ENCODE peak calls at places on chromosome 14, in ten cellular contexts. N is IMR-90, Z is esophagus squamous epithelium, A is cardiac muscle cell, W is left ventricle myocardium inferior, O is tibial nerve, X is breast epithelium, T is ovary, C is PC-3, Y is adrenal gland. L is an unnamed sample.
A peak's percentile ranks its signal among the peaks of the same experiment; 100 is the strongest.

GRCh38 chr14:86521032-86521730 is 991.2 kb downstream of the FLRT2 start:
- DNase-seq in N (no peak), Z (no peak), A (no peak), W (no peak), O (no peak), X (no peak), T (no peak), C (no peak), Y (no peak), L (no peak)

GRCh38 chr14:50865677-50866076 is 6.2 kb upstream of the ABHD12B start:
- DNase-seq in N (peak; percentile 84), Z (no peak), A (peak; percentile 70), W (no peak), O (no peak), X (no peak), T (no peak), C (no peak), Y (no peak), L (no peak)

GRCh38 chr14:56338674-56339073 is 220.5 kb downstream of the PELI2 start:
- DNase-seq in N (peak; percentile 44), Z (no peak), A (no peak), W (no peak), O (no peak), X (no peak), T (no peak), C (no peak), Y (no peak), L (no peak)

GRCh38 chr14:65210118-65210826 is 108.0 kb upstream of the MAX start:
- DNase-seq in N (peak; percentile 29), Z (no peak), A (peak; percentile 49), W (no peak), O (no peak), X (no peak), T (no peak), C (peak; percentile 41), Y (no peak), L (no peak)

GRCh38 chr14:47674546-47675238 is 713 bp downstream of the MDGA2 start:
- DNase-seq in N (no peak), Z (no peak), A (no peak), W (no peak), O (no peak), X (no peak), T (no peak), C (no peak), Y (no peak), L (no peak)

GRCh38 chr14:39755269-39755878 is 323.1 kb upstream of the FBXO33 start:
- DNase-seq in N (no peak), Z (no peak), A (no peak), W (no peak), O (no peak), X (no peak), T (no peak), C (no peak), Y (no peak), L (no peak)

GRCh38 chr14:98906123-98906995 is 365.6 kb downstream of the BCL11B start:
- DNase-seq in N (no peak), Z (no peak), A (peak; percentile 10), W (no peak), O (peak; percentile 35), X (peak; percentile 77), T (peak; percentile 45), C (peak; percentile 66), Y (peak; percentile 35), L (no peak)

GRCh38 chr14:77985235-77985634 is 184.9 kb upstream of the NRXN3 start:
- DNase-seq in N (no peak), Z (no peak), A (peak; percentile 46), W (no peak), O (no peak), X (no peak), T (no peak), C (no peak), Y (no peak), L (no peak)

GRCh38 chr14:90005441-90005840 is 49.7 kb downstream of the TDP1 start:
- DNase-seq in N (no peak), Z (no peak), A (no peak), W (no peak), O (no peak), X (no peak), T (no peak), C (no peak), Y (no peak), L (no peak)

GRCh38 chr14:69741055-69741454 is 25.9 kb upstream of the SRSF5 start:
- DNase-seq in N (no peak), Z (no peak), A (no peak), W (no peak), O (no peak), X (no peak), T (no peak), C (peak; percentile 92), Y (no peak), L (no peak)

GRCh38 chr14:37262649-37263048 is 64.9 kb downstream of the MIPOL1 start:
- DNase-seq in N (no peak), Z (no peak), A (no peak), W (no peak), O (no peak), X (no peak), T (no peak), C (no peak), Y (no peak), L (no peak)

GRCh38 chr14:34218866-34219265 is 243.2 kb downstream of the SPTSSA start:
- DNase-seq in N (no peak), Z (no peak), A (no peak), W (no peak), O (no peak), X (no peak), T (no peak), C (no peak), Y (no peak), L (no peak)

GRCh38 chr14:59481407-59482119 is 2.6 kb downstream of the L3HYPDH start:
- DNase-seq in N (peak; percentile 60), Z (no peak), A (peak; percentile 76), W (no peak), O (no peak), X (no peak), T (no peak), C (peak; percentile 99), Y (no peak), L (no peak)

GRCh38 chr14:95137804-95138167 is 19.5 kb downstream of the DICER1 start:
- DNase-seq in N (no peak), Z (no peak), A (peak; percentile 19), W (no peak), O (no peak), X (no peak), T (no peak), C (peak; percentile 6), Y (no peak), L (no peak)

DNA sequence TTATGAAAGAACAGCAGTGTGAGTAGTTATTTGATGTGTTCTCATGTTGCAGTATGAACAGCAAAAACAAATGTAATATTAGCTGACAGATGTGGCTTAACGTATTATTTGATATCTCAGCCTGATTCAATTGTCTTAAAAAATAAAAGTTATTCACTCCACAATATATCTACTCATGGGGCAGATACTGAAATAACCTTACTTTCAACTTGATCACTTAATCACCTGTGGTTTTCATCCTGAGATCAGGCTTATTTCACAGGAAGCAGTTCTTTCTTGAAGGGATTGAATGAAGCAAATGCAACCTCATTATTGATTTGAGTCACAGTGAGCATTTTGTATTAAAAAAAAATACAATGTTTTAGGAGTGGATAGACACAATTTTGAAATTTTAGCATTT is 90.3 kb downstream of the AKAP6 start:
- DNase-seq in N (no peak), Z (no peak), A (no peak), W (no peak), O (no peak), X (no peak), T (no peak), C (no peak), Y (no peak), L (no peak)
- H3K4me3 ChIP-seq in N (no peak overlapping the region), Z (no peak overlapping the region), A (no peak overlapping the region), W (peak overlapping the region; percentile 57), O (no peak overlapping the region), X (no peak overlapping the region), T (no peak overlapping the region), C (no peak overlapping the region), Y (no peak overlapping the region), L (no peak overlapping the region)

GRCh38 chr14:82655770-82656169 is 1122.1 kb upstream of the SEL1L start:
- DNase-seq in N (no peak), Z (no peak), A (no peak), W (no peak), O (no peak), X (no peak), T (no peak), C (no peak), Y (no peak), L (no peak)
- H3K36me3 ChIP-seq in N (no peaks in the 10 kb centered on the region), Z (no peaks in the 10 kb centered on the region), A (no peaks in the 10 kb centered on the region), W (no peaks in the 10 kb centered on the region), O (no peaks in the 10 kb centered on the region), X (no peaks in the 10 kb centered on the region), T (no peaks in the 10 kb centered on the region), C (no peaks in the 10 kb centered on the region), Y (no peaks in the 10 kb centered on the region), L (no peaks in the 10 kb centered on the region)

GRCh38 chr14:76931629-76932402 is 96.7 kb downstream of the IRF2BPL start:
- DNase-seq in N (no peak), Z (no peak), A (no peak), W (no peak), O (no peak), X (no peak), T (no peak), C (no peak), Y (no peak), L (no peak)

GRCh38 chr14:76929927-76930326 is 98.6 kb downstream of the IRF2BPL start:
- DNase-seq in N (no peak), Z (no peak), A (no peak), W (no peak), O (no peak), X (no peak), T (no peak), C (no peak), Y (peak; percentile 88), L (no peak)

GRCh38 chr14:76930549-76930948 is 98.0 kb downstream of the IRF2BPL start:
- DNase-seq in N (no peak), Z (no peak), A (no peak), W (no peak), O (no peak), X (no peak), T (no peak), C (no peak), Y (no peak), L (no peak)

GRCh38 chr14:76926521-76927251 is 100.5 kb downstream of the LRRC74A start:
- DNase-seq in N (peak; percentile 58), Z (no peak), A (peak; percentile 79), W (peak; percentile 75), O (peak; percentile 47), X (no peak), T (peak; percentile 79), C (no peak), Y (no peak), L (no peak)

DNA sequence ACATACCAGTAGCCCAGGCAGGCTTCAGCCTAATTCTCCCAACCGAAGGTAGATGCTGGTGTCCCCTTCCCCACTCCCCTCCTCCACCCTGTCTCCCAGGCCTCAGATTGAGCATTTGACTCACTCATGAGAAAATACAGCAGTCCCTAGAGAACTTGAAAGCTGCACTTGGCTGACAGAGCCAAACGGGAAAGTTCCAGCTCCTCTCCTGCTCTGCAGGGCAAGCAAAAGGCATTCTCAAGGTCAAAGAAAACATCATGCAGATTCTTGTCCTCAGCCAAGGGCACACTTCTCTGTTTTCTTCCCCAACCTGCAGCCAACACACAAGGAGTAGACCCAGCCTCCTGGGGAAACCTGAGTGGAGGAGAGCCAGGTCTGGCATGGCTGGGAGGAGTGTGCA is 100.2 kb downstream of the IRF2BPL start:
- DNase-seq in N (no peak), Z (no peak), A (no peak), W (no peak), O (no peak), X (no peak), T (peak; percentile 65), C (no peak), Y (peak; percentile 76), L (no peak)
- H3K4me3 ChIP-seq in N (no peak overlapping the region), Z (no peak overlapping the region), A (no peak overlapping the region), W (no peak overlapping the region), O (no peak overlapping the region), X (no peak overlapping the region), T (no peak overlapping the region), C (no peak overlapping the region), Y (no peak overlapping the region), L (no peak overlapping the region)

GRCh38 chr14:102948698-102949061 is 26.2 kb downstream of the AMN start:
- DNase-seq in N (no peak), Z (no peak), A (no peak), W (no peak), O (no peak), X (no peak), T (no peak), C (no peak), Y (no peak), L (no peak)
- H3K36me3 ChIP-seq in N (peaks cover 85% of the 10 kb centered on the region), Z (peaks cover 43% of the 10 kb centered on the region), A (peaks cover 41% of the 10 kb centered on the region), W (peaks cover 93% of the 10 kb centered on the region), O (peaks cover 95% of the 10 kb centered on the region), X (peaks cover 23% of the 10 kb centered on the region), T (no peaks in the 10 kb centered on the region), C (peaks cover 45% of the 10 kb centered on the region), Y (no peaks in the 10 kb centered on the region), L (no peaks in the 10 kb centered on the region)

L was measured in left lung.